ENCODE peak calls at places on chromosomes 16 and 17, in five cellular contexts. One of them, this sample, is unnamed.

GRCh38 chr17:78019367-78019975 is 61.0 kb downstream of the TNRC6C start:
- DNase-seq in omental fat pad: no peak
- DNase-seq in right atrium auricular region: no peak
- DNase-seq in upper lobe of right lung: no peak
- DNase-seq in thoracic aorta: no peak
- DNase-seq in this sample: no peak

GRCh38 chr17:3944485-3945388 is 19.5 kb downstream of the ATP2A3 start:
- DNase-seq in omental fat pad: no peak
- DNase-seq in right atrium auricular region: no peak
- DNase-seq in upper lobe of right lung: peak; percentile 74
- DNase-seq in thoracic aorta: no peak
- DNase-seq in this sample: peak; percentile 53

GRCh38 chr17:2292100-2292499 is 11.5 kb downstream of the SMG6 start:
- DNase-seq in omental fat pad: no peak
- DNase-seq in right atrium auricular region: no peak
- DNase-seq in upper lobe of right lung: no peak
- DNase-seq in thoracic aorta: no peak
- DNase-seq in this sample: no peak

GRCh38 chr17:13362341-13363122 is 239.2 kb downstream of the HS3ST3A1 start:
- DNase-seq in omental fat pad: no peak
- DNase-seq in right atrium auricular region: no peak
- DNase-seq in upper lobe of right lung: no peak
- DNase-seq in thoracic aorta: no peak
- DNase-seq in this sample: no peak

GRCh38 chr17:72863511-72864175 is 228.8 kb downstream of the SLC39A11 start:
- DNase-seq in omental fat pad: no peak
- DNase-seq in right atrium auricular region: no peak
- DNase-seq in upper lobe of right lung: no peak
- DNase-seq in thoracic aorta: no peak
- DNase-seq in this sample: no peak

GRCh38 chr16:82993874-82994375 is 367.2 kb downstream of the CDH13 start:
- DNase-seq in omental fat pad: no peak
- DNase-seq in right atrium auricular region: no peak
- DNase-seq in upper lobe of right lung: no peak
- DNase-seq in thoracic aorta: no peak
- DNase-seq in this sample: no peak

GRCh38 chr16:65937455-65937854 is 429.0 kb upstream of the CDH5 start:
- DNase-seq in omental fat pad: no peak
- DNase-seq in right atrium auricular region: no peak
- DNase-seq in upper lobe of right lung: no peak
- DNase-seq in thoracic aorta: no peak
- DNase-seq in this sample: no peak

GRCh38 chr17:17730250-17730935 is 49.1 kb downstream of the RAI1 start:
- DNase-seq in omental fat pad: no peak
- DNase-seq in right atrium auricular region: no peak
- DNase-seq in upper lobe of right lung: no peak
- DNase-seq in thoracic aorta: no peak
- DNase-seq in this sample: no peak

GRCh38 chr16:11101695-11102522 is 154.1 kb downstream of the SOCS1 start:
- DNase-seq in omental fat pad: no peak
- DNase-seq in right atrium auricular region: no peak
- DNase-seq in upper lobe of right lung: no peak
- DNase-seq in thoracic aorta: no peak
- DNase-seq in this sample: no peak

GRCh38 chr16:3788711-3789374 is 71.5 kb upstream of the TRAP1 start:
- DNase-seq in omental fat pad: no peak
- DNase-seq in right atrium auricular region: no peak
- DNase-seq in upper lobe of right lung: no peak
- DNase-seq in thoracic aorta: no peak
- DNase-seq in this sample: no peak

GRCh38 chr16:21276090-21276489 is 2.0 kb downstream of the CRYM start:
- DNase-seq in omental fat pad: no peak
- DNase-seq in right atrium auricular region: no peak
- DNase-seq in upper lobe of right lung: no peak
- DNase-seq in thoracic aorta: no peak
- DNase-seq in this sample: no peak

DNA sequence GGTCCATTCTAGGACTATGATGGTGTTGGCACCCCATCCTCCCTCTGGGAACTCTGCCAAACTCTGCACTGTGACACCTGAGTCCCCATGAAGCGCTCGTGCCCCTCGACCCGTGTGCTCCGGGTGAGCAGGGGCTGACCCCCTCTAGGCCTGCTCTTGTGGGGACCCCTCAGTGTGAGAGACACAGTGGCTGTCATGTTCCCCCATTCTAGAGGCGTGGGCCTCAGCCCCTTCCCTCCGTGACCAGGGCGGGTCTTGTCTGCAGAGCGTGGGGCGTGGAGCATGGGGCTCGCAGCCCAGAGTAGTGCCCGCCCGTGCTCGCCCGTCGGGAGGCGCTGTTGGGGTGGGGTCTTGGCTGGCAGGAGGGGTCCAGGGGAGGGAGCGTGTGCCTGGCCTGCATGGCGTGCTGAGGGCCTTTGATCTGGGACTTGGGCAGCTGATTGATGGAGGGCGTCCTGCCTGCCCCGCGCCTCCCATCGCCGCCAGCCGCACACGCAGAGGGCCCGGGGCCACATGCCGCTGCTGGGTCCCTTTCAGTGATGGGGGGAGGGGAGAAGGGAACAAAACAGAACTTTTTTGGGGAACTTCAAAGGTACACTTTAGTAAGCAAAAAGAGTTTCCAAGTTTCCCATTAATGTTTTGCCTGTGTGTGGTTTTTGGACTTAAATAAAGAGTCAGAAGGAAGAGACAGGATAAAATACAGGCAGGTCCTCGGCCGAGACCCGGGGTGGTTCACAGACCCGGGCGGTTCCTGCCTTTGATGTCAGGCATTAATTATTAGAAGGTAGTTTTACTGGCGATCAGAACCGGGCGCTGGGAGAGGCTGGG is 22.5 kb downstream of the CENPX start:
- DNase-seq in omental fat pad: no peak
- DNase-seq in right atrium auricular region: no peak
- DNase-seq in upper lobe of right lung: no peak
- DNase-seq in thoracic aorta: no peak
- DNase-seq in this sample: no peak
- TF ChIP-seq CTCF in omental fat pad: no peak
- TF ChIP-seq CTCF in right atrium auricular region: no peak
- TF ChIP-seq CTCF in upper lobe of right lung: no peak
- TF ChIP-seq CTCF in thoracic aorta: no peak
- TF ChIP-seq CTCF in this sample: no peak

DNA sequence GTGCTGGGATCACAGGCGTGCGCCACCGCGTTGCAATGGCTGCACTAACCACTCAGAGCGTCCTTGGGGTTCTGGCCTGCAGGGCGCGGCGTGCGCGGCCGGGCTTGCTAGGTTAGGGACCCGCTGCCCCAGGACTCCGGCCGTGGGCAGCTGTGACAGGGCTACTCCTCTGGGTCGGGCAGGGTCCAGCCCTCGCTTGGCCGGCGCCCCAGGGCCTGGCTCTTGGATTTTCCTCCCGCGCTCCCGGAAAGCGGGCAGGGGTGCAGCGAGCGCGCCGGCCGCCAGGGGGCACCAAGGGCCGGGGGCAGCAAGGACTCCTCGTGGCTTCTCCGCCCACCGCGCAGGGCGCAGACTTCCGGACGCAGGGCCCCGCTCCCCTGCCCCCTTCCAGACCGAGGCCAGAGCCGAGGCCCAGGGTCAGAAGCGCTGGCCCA is 489 bp downstream of the TLE7 start:
- DNase-seq in omental fat pad: no peak
- DNase-seq in right atrium auricular region: no peak
- DNase-seq in upper lobe of right lung: no peak
- DNase-seq in thoracic aorta: no peak
- DNase-seq in this sample: no peak
- TF ChIP-seq CTCF in omental fat pad: no peak
- TF ChIP-seq CTCF in right atrium auricular region: peak; percentile 35
- TF ChIP-seq CTCF in upper lobe of right lung: peak; percentile 38
- TF ChIP-seq CTCF in thoracic aorta: no peak
- TF ChIP-seq CTCF in this sample: peak; percentile 20

GRCh38 chr17:50661348-50661747 is 26.7 kb downstream of the ABCC3 start:
- DNase-seq in omental fat pad: no peak
- DNase-seq in right atrium auricular region: no peak
- DNase-seq in upper lobe of right lung: no peak
- DNase-seq in thoracic aorta: no peak
- DNase-seq in this sample: no peak

GRCh38 chr17:50660887-50661345 is 26.2 kb downstream of the ABCC3 start:
- DNase-seq in omental fat pad: no peak
- DNase-seq in right atrium auricular region: no peak
- DNase-seq in upper lobe of right lung: no peak
- DNase-seq in thoracic aorta: no peak
- DNase-seq in this sample: no peak

GRCh38 chr17:50662632-50663225 is 28.0 kb downstream of the ABCC3 start:
- DNase-seq in omental fat pad: no peak
- DNase-seq in right atrium auricular region: no peak
- DNase-seq in upper lobe of right lung: no peak
- DNase-seq in thoracic aorta: no peak
- DNase-seq in this sample: no peak

GRCh38 chr17:50660042-50660886 is 25.6 kb downstream of the ABCC3 start:
- DNase-seq in omental fat pad: no peak
- DNase-seq in right atrium auricular region: peak; percentile 72
- DNase-seq in upper lobe of right lung: no peak
- DNase-seq in thoracic aorta: no peak
- DNase-seq in this sample: peak; percentile 46

GRCh38 chr17:50661795-50662391 is 27.2 kb downstream of the ABCC3 start:
- DNase-seq in omental fat pad: peak; percentile 41
- DNase-seq in right atrium auricular region: peak; percentile 69
- DNase-seq in upper lobe of right lung: peak; percentile 77
- DNase-seq in thoracic aorta: peak; percentile 70
- DNase-seq in this sample: no peak
- TF ChIP-seq CTCF in omental fat pad: no peak
- TF ChIP-seq CTCF in right atrium auricular region: no peak
- TF ChIP-seq CTCF in upper lobe of right lung: no peak
- TF ChIP-seq CTCF in thoracic aorta: no peak
- TF ChIP-seq CTCF in this sample: no peak

GRCh38 chr17:32609085-32609484 is 122.3 kb downstream of the CDK5R1 start:
- DNase-seq in omental fat pad: no peak
- DNase-seq in right atrium auricular region: no peak
- DNase-seq in upper lobe of right lung: peak; percentile 72
- DNase-seq in thoracic aorta: no peak
- DNase-seq in this sample: peak; percentile 56
- TF ChIP-seq CTCF in omental fat pad: no peak
- TF ChIP-seq CTCF in right atrium auricular region: peak; percentile 45
- TF ChIP-seq CTCF in upper lobe of right lung: peak; percentile 36
- TF ChIP-seq CTCF in thoracic aorta: no peak
- TF ChIP-seq CTCF in this sample: peak; percentile 59

DNA sequence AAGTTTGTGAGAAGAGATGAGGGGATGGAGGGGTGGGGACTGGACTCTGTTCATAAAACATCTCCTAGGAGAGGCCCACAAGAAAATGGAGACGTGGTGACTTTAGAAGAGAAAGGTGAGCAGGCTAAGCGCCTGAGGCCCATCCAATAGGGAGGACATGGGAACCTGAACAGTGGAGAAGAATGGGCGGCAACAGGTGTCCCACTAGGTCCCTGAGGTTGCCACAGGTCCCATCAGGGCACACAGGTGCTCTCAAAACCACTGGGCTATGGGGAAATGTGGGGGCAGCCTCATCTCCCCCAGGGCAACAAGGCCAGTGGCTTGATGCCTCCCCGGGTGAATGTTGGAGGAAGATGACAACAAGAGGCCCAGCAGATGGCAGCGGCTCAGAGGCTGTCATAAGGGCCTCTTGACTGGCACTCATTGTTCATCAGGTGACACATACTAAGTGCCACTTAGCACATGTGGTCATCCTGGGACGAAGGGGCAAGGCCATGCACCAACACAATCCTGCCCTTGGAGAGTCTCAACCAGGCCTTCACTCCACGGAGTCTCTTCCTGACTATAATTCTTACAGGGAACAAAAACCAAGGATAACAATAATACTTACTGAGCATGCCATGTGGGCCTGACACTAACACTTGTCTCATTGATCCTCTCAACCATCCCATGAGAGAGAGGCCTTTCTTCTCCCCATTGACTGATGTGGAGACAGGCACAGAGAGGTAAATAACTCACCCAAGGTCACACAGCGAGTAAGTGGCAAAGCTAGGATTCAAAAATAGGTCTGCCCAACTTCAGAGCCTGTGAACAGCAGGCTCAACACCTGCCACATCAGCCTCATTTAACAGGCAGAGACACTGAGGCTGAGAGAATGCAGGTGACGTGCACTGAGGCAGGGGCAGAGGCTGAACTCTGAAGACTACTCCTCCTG is 38.0 kb downstream of the CUEDC1 start:
- DNase-seq in omental fat pad: no peak
- DNase-seq in right atrium auricular region: no peak
- DNase-seq in upper lobe of right lung: no peak
- DNase-seq in thoracic aorta: no peak
- DNase-seq in this sample: peak; percentile 60
- TF ChIP-seq CTCF in omental fat pad: no peak
- TF ChIP-seq CTCF in right atrium auricular region: no peak
- TF ChIP-seq CTCF in upper lobe of right lung: no peak
- TF ChIP-seq CTCF in thoracic aorta: no peak
- TF ChIP-seq CTCF in this sample: no peak

GRCh38 chr17:61376931-61377838 is 22.5 kb upstream of the TBX2 start:
- DNase-seq in omental fat pad: no peak
- DNase-seq in right atrium auricular region: no peak
- DNase-seq in upper lobe of right lung: no peak
- DNase-seq in thoracic aorta: no peak
- DNase-seq in this sample: no peak

GRCh38 chr17:61379457-61380216 is 20.0 kb upstream of the TBX2 start:
- DNase-seq in omental fat pad: no peak
- DNase-seq in right atrium auricular region: no peak
- DNase-seq in upper lobe of right lung: no peak
- DNase-seq in thoracic aorta: no peak
- DNase-seq in this sample: no peak

GRCh38 chr17:61380836-61381525 is 18.7 kb upstream of the TBX2 start:
- DNase-seq in omental fat pad: no peak
- DNase-seq in right atrium auricular region: no peak
- DNase-seq in upper lobe of right lung: no peak
- DNase-seq in thoracic aorta: no peak
- DNase-seq in this sample: no peak

GRCh38 chr17:61380217-61380835 is 19.3 kb upstream of the TBX2 start:
- DNase-seq in omental fat pad: no peak
- DNase-seq in right atrium auricular region: no peak
- DNase-seq in upper lobe of right lung: no peak
- DNase-seq in thoracic aorta: no peak
- DNase-seq in this sample: no peak

GRCh38 chr17:61378658-61379456 is 20.8 kb upstream of the TBX2 start:
- DNase-seq in omental fat pad: no peak
- DNase-seq in right atrium auricular region: no peak
- DNase-seq in upper lobe of right lung: no peak
- DNase-seq in thoracic aorta: no peak
- DNase-seq in this sample: no peak
- TF ChIP-seq CTCF in omental fat pad: no peak
- TF ChIP-seq CTCF in right atrium auricular region: no peak
- TF ChIP-seq CTCF in upper lobe of right lung: no peak
- TF ChIP-seq CTCF in thoracic aorta: no peak
- TF ChIP-seq CTCF in this sample: no peak

DNA sequence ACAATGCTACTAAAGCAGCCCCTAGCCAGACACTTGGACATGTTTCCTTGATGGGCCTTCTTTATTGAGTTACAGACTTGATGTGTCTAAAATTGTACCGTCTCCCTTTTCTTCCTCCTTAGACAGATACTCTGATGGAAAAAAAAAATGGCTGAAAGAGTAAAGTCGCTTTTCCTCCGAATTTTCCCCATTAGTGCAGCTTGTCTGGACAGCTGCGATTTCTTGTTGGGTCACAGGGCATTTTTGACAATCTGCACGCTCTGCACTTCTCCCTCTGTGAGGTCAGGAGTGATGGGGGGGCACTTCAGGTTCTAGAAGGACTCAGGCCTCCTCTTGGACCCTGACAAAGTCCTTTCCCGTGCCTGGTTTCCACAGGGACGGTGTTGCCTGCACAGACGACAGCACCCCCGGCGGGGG is 968 bp upstream of the PRKAR1A start:
- DNase-seq in omental fat pad: no peak
- DNase-seq in right atrium auricular region: peak; percentile 69
- DNase-seq in upper lobe of right lung: no peak
- DNase-seq in thoracic aorta: no peak
- DNase-seq in this sample: no peak
- TF ChIP-seq CTCF in omental fat pad: no peak
- TF ChIP-seq CTCF in right atrium auricular region: no peak
- TF ChIP-seq CTCF in upper lobe of right lung: no peak
- TF ChIP-seq CTCF in thoracic aorta: no peak
- TF ChIP-seq CTCF in this sample: peak; percentile 34

GRCh38 chr16:57042157-57043111 is 49.9 kb upstream of the CPNE2 start:
- DNase-seq in omental fat pad: no peak
- DNase-seq in right atrium auricular region: no peak
- DNase-seq in upper lobe of right lung: no peak
- DNase-seq in thoracic aorta: no peak
- DNase-seq in this sample: no peak
- TF ChIP-seq CTCF in omental fat pad: no peak
- TF ChIP-seq CTCF in right atrium auricular region: no peak
- TF ChIP-seq CTCF in upper lobe of right lung: no peak
- TF ChIP-seq CTCF in thoracic aorta: no peak
- TF ChIP-seq CTCF in this sample: no peak